ENCODE peak calls at places on chromosome 1, in five cellular contexts. Z, X, E, Y and F are unnamed samples.
A peak's percentile ranks its signal among the peaks of the same experiment; 100 is the strongest.

GRCh38 chr1:9724706-9725476 is 73.4 kb downstream of the PIK3CD start:
- DNase-seq in Z (peak; percentile 90), Y (peak; percentile 93), E (peak; percentile 69), X (peak; percentile 64), F (peak; percentile 54)

GRCh38 chr1:205488074-205488723 is 16.3 kb upstream of the CDK18 start:
- DNase-seq in Z (peak; percentile 81), Y (no peak), X (peak; percentile 77), E (peak; percentile 46), F (peak; percentile 55)

GRCh38 chr1:116496380-116496779 is 74.4 kb downstream of the CD58 start:
- DNase-seq in E (no peak), Z (no peak), X (peak; percentile 76), Y (no peak), F (no peak)

GRCh38 chr1:205319081-205320018 is 2.2 kb downstream of the NUAK2 start:
- DNase-seq in Z (no peak), Y (peak; percentile 81), X (peak; percentile 92), E (peak; percentile 45), F (peak; percentile 54)

GRCh38 chr1:183769956-183770815 is 34.7 kb upstream of the RGL1 start:
- DNase-seq in E (no peak), X (no peak), Y (no peak), Z (no peak), F (no peak)

GRCh38 chr1:33256701-33257387 is 552 bp downstream of the ZNF362 start:
- DNase-seq in X (peak; percentile 73), Z (peak; percentile 63), E (peak; percentile 58), Y (peak; percentile 86), F (peak; percentile 72)

GRCh38 chr1:94741510-94741909 is 78.6 kb upstream of the SLC44A3 start:
- DNase-seq in Z (no peak), X (no peak), E (no peak), Y (no peak), F (no peak)

GRCh38 chr1:36453600-36454388 is 3.5 kb upstream of the OSCP1 start:
- DNase-seq in X (no peak), Y (no peak), E (no peak), Z (no peak), F (no peak)

GRCh38 chr1:110421159-110421777 is 13.8 kb upstream of the LAMTOR5 start:
- DNase-seq in Y (no peak), X (peak; percentile 49), E (no peak), Z (no peak), F (peak; percentile 66)

GRCh38 chr1:108575241-108575850 is 15.4 kb downstream of the EEIG2 start:
- DNase-seq in Y (no peak), E (no peak), Z (no peak), X (no peak), F (no peak)

GRCh38 chr1:199948587-199949280 is 78.8 kb upstream of the NR5A2 start:
- DNase-seq in X (no peak), Y (no peak), Z (no peak), E (no peak), F (no peak)

GRCh38 chr1:45037456-45037855 is 25.4 kb downstream of the UROD start:
- DNase-seq in Y (no peak), Z (no peak), E (no peak), X (peak; percentile 18), F (peak; percentile 7)

GRCh38 chr1:155218854-155219591 is 10.5 kb downstream of the MTX1 start:
- DNase-seq in Z (no peak), Y (no peak), X (peak; percentile 79), E (no peak), F (peak; percentile 66)

GRCh38 chr1:48645883-48646282 is 130.8 kb downstream of the BEND5 start:
- DNase-seq in Z (no peak), X (no peak), E (no peak), Y (no peak), F (no peak)

GRCh38 chr1:154403300-154403943 is 1.7 kb upstream of the IL6R start:
- DNase-seq in X (no peak), Z (no peak), E (peak; percentile 49), Y (no peak), F (no peak)

GRCh38 chr1:206782448-206782847 is 10.2 kb upstream of the IL10 start:
- DNase-seq in E (peak; percentile 41), X (no peak), Z (peak; percentile 31), Y (no peak), F (no peak)

GRCh38 chr1:235074335-235075120 is 54.1 kb downstream of the TOMM20 start:
- DNase-seq in E (no peak), Y (peak; percentile 74), Z (peak; percentile 70), X (peak; percentile 49), F (peak; percentile 85)

GRCh38 chr1:248631354-248632041 is 3.4 kb downstream of the OR2T11 start:
- DNase-seq in E (no peak), X (no peak), Y (no peak), Z (no peak), F (no peak)

GRCh38 chr1:57492846-57493245 is 69.0 kb upstream of the DAB1 start:
- DNase-seq in E (no peak), X (no peak), Z (no peak), Y (no peak), F (no peak)

GRCh38 chr1:8349961-8350360 is 32.0 kb downstream of the SLC45A1 start:
- DNase-seq in Y (no peak), Z (no peak), E (no peak), X (peak; percentile 84), F (no peak)

GRCh38 chr1:46525253-46525983 is 26.0 kb downstream of the KNCN start:
- DNase-seq in E (no peak), X (no peak), Z (no peak), Y (no peak), F (no peak)

GRCh38 chr1:1326075-1326605 is 1.5 kb downstream of the CPTP start:
- DNase-seq in X (no peak), Z (no peak), E (no peak), Y (no peak), F (no peak)

GRCh38 chr1:240492832-240493440 is 119.0 kb downstream of the GREM2 start:
- DNase-seq in Z (no peak), E (no peak), X (peak; percentile 57), Y (no peak), F (no peak)

GRCh38 chr1:2513939-2514650 is 12.3 kb downstream of the PANK4 start:
- DNase-seq in Y (no peak), Z (no peak), E (no peak), X (no peak), F (no peak)

GRCh38 chr1:2516124-2516523 is 10.3 kb downstream of the PANK4 start:
- DNase-seq in E (no peak), X (no peak), Y (no peak), Z (no peak), F (no peak)

GRCh38 chr1:2516946-2517345 is 9.4 kb downstream of the PANK4 start:
- DNase-seq in E (no peak), Y (no peak), Z (no peak), X (no peak), F (no peak)

GRCh38 chr1:2515763-2516080 is 10.7 kb downstream of the PANK4 start:
- DNase-seq in Z (no peak), E (no peak), X (no peak), Y (no peak), F (no peak)

DNA sequence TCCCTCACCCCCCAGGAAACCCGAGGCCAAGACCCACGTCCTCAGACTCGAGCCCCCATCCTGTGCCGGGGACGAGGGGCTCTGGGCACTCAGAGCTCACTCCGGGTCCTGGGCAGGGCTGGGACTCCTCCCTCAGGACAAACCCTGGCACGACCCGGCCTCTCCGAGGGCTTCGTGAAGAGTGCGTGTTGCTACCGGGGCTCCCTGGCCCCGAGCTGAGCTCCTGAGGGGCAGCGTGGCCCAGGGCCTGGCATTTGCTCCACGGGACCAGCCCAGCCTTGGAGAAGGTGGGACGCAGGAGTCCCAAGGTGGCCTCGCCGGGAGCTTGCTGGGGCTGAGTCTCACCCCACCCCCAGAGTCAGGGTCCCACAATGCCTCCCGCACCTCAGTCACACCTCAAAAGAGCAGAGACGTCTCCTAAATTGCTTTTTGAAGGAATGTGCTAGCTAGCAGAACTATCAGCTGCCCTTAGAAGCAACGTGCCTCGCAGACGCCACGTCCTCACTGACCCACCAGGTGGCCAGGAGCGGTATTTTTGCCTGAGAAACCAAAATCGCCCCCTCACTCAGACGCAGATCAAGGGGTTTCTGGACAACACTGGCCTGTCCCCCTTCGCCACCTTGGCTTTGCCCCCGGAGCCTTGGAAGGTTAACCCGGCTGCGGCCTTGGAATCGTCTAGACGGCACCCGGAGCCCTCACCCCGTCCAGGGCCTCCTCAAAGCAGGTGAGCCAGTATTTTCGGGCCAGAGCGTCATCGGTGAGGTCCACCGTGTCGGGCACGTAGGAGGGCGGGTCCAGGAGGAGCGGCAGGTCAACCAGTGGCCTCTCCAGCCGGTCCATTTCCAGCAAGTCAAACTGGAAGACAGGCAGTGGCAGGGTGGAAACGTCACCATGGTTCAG is 11.3 kb downstream of the PANK4 start:
- DNase-seq in X (no peak), E (no peak), Y (no peak), Z (no peak), F (no peak)
- TF ChIP-seq CTCF in X (no peak), E (no peak), Y (no peak), Z (no peak), F (peak; percentile 58)

GRCh38 chr1:22774483-22775182 is 64.0 kb downstream of the EPHB2 start:
- DNase-seq in Z (no peak), E (no peak), Y (no peak), X (no peak), F (no peak)

GRCh38 chr1:22777658-22778057 is 67.0 kb downstream of the EPHB2 start:
- DNase-seq in X (no peak), Z (no peak), Y (no peak), E (no peak), F (no peak)

GRCh38 chr1:22776051-22776611 is 65.5 kb downstream of the EPHB2 start:
- DNase-seq in Z (no peak), E (no peak), Y (no peak), X (no peak), F (peak; percentile 10)

GRCh38 chr1:22772054-22772453 is 61.4 kb downstream of the EPHB2 start:
- DNase-seq in E (no peak), X (no peak), Y (no peak), Z (no peak), F (no peak)

DNA sequence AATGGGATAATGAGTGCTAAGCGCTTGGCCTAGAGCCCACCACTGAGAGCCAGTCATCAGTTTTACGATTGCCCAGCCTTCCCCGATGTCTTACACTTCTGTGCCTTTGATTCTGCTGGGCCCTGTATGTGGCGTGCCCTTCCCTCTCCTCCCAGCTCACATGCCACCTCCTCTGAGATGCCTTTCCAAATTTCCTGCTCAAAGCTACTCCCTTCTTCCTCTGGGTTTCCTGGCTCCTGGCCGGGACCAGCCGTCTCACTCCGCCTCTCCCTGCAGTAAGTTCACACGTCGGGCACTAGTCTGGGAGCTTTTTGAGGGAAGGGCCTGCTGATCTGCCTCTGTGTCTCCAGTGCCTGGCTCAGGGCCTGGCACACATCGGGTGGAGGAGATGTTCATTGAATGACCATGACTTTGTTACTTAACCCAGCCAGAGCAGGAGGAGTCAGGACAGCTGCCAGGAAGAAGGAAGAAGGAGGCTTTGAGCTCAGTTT is 63.4 kb downstream of the EPHB2 start:
- DNase-seq in X (peak; percentile 89), E (no peak), Z (no peak), Y (no peak), F (no peak)
- TF ChIP-seq CTCF in X (no peak), E (no peak), Z (no peak), Y (no peak), F (no peak)

GRCh38 chr1:25809929-25810328 is 9.8 kb upstream of the MTFR1L start:
- DNase-seq in Y (no peak), X (no peak), Z (no peak), E (no peak), F (no peak)
- TF ChIP-seq CTCF in Y (no peak), X (no peak), Z (peak; percentile 28), E (no peak), F (no peak)

DNA sequence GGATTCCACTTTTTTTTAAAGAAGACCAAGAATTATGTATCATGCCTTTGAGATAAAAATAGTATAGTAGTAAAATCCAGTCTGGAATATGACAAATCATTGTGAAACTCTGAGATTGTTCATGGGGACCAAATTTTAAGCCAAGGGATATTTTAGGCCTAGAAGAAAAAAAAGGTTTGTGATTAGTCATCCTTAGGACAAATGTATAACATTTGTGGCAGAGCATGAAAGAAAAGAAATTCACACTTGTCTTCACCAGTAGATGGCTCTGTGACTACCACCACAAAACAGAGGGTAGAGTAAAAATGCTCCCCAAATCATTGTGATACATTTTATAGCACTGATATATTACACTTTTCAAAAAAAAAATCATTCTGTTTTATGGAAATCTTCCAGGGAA is 226.1 kb downstream of the KCTD3 start:
- DNase-seq in X (peak; percentile 45), Y (no peak), E (no peak), Z (no peak), F (peak; percentile 94)
- TF ChIP-seq CTCF in X (peak; percentile 38), Y (no peak), E (no peak), Z (peak; percentile 32), F (peak; percentile 78)